ENCODE peak calls at places on chromosome 16, in eight cellular contexts. One of them, this sample, is unnamed. For H3K36me3 and H3K4me1, the result is how much of the 10 kb centered on the place peaks cover.

GRCh38 chr16:630024-630814 is 566 bp upstream of the WFIKKN1 start:
- DNase-seq in uterus: peak
- DNase-seq in Peyer's patch: no peak
- DNase-seq in CD8-positive, alpha-beta memory T cell: no peak
- DNase-seq in gastrocnemius medialis: no peak
- DNase-seq in naive thymus-derived CD4-positive, alpha-beta T cell: no peak
- DNase-seq in psoas muscle: peak
- DNase-seq in heart right ventricle: no peak
- DNase-seq in this sample: no peak

GRCh38 chr16:3494574-3494973 is 715 bp downstream of the C16orf90 start:
- DNase-seq in uterus: no peak
- DNase-seq in Peyer's patch: no peak
- DNase-seq in CD8-positive, alpha-beta memory T cell: no peak
- DNase-seq in gastrocnemius medialis: no peak
- DNase-seq in naive thymus-derived CD4-positive, alpha-beta T cell: no peak
- DNase-seq in psoas muscle: no peak
- DNase-seq in heart right ventricle: no peak
- DNase-seq in this sample: no peak

GRCh38 chr16:53546988-53547391 is 44.0 kb upstream of the AKTIP start:
- DNase-seq in uterus: no peak
- DNase-seq in Peyer's patch: no peak
- DNase-seq in CD8-positive, alpha-beta memory T cell: no peak
- DNase-seq in gastrocnemius medialis: no peak
- DNase-seq in naive thymus-derived CD4-positive, alpha-beta T cell: no peak
- DNase-seq in psoas muscle: no peak
- DNase-seq in heart right ventricle: no peak
- DNase-seq in this sample: no peak

GRCh38 chr16:64627288-64627687 is 494.6 kb downstream of the CDH11 start:
- DNase-seq in uterus: no peak
- DNase-seq in Peyer's patch: no peak
- DNase-seq in CD8-positive, alpha-beta memory T cell: no peak
- DNase-seq in gastrocnemius medialis: no peak
- DNase-seq in naive thymus-derived CD4-positive, alpha-beta T cell: no peak
- DNase-seq in psoas muscle: no peak
- DNase-seq in heart right ventricle: no peak
- DNase-seq in this sample: no peak

GRCh38 chr16:1678500-1679098 is 520 bp downstream of the JPT2 start:
- DNase-seq in uterus: peak
- DNase-seq in Peyer's patch: peak
- DNase-seq in CD8-positive, alpha-beta memory T cell: peak
- DNase-seq in gastrocnemius medialis: peak
- DNase-seq in naive thymus-derived CD4-positive, alpha-beta T cell: peak
- DNase-seq in psoas muscle: no peak
- DNase-seq in heart right ventricle: peak
- DNase-seq in this sample: peak

GRCh38 chr16:647173-647902 is 1.8 kb upstream of the WDR90 start:
- DNase-seq in uterus: no peak
- DNase-seq in Peyer's patch: peak
- DNase-seq in CD8-positive, alpha-beta memory T cell: no peak
- DNase-seq in gastrocnemius medialis: peak
- DNase-seq in naive thymus-derived CD4-positive, alpha-beta T cell: no peak
- DNase-seq in psoas muscle: no peak
- DNase-seq in heart right ventricle: no peak
- DNase-seq in this sample: peak

GRCh38 chr16:15440852-15441251 is 6.5 kb downstream of the BMERB1 start:
- DNase-seq in uterus: no peak
- DNase-seq in Peyer's patch: no peak
- DNase-seq in CD8-positive, alpha-beta memory T cell: no peak
- DNase-seq in gastrocnemius medialis: no peak
- DNase-seq in naive thymus-derived CD4-positive, alpha-beta T cell: no peak
- DNase-seq in psoas muscle: no peak
- DNase-seq in heart right ventricle: no peak
- DNase-seq in this sample: no peak

GRCh38 chr16:33877-34707 is 19.3 kb downstream of the POLR3K start:
- DNase-seq in uterus: no peak
- DNase-seq in Peyer's patch: no peak
- DNase-seq in CD8-positive, alpha-beta memory T cell: no peak
- DNase-seq in gastrocnemius medialis: no peak
- DNase-seq in naive thymus-derived CD4-positive, alpha-beta T cell: no peak
- DNase-seq in psoas muscle: no peak
- DNase-seq in heart right ventricle: no peak
- DNase-seq in this sample: no peak

GRCh38 chr16:78022347-78022746 is at the start of gene CLEC3A:
- DNase-seq in uterus: no peak
- DNase-seq in Peyer's patch: no peak
- DNase-seq in CD8-positive, alpha-beta memory T cell: no peak
- DNase-seq in gastrocnemius medialis: no peak
- DNase-seq in naive thymus-derived CD4-positive, alpha-beta T cell: no peak
- DNase-seq in psoas muscle: no peak
- DNase-seq in heart right ventricle: no peak
- DNase-seq in this sample: no peak

GRCh38 chr16:11361751-11362742 is 16.8 kb downstream of the RMI2 start:
- DNase-seq in uterus: no peak
- DNase-seq in Peyer's patch: no peak
- DNase-seq in CD8-positive, alpha-beta memory T cell: no peak
- DNase-seq in gastrocnemius medialis: no peak
- DNase-seq in naive thymus-derived CD4-positive, alpha-beta T cell: peak
- DNase-seq in psoas muscle: no peak
- DNase-seq in heart right ventricle: no peak
- DNase-seq in this sample: no peak

DNA sequence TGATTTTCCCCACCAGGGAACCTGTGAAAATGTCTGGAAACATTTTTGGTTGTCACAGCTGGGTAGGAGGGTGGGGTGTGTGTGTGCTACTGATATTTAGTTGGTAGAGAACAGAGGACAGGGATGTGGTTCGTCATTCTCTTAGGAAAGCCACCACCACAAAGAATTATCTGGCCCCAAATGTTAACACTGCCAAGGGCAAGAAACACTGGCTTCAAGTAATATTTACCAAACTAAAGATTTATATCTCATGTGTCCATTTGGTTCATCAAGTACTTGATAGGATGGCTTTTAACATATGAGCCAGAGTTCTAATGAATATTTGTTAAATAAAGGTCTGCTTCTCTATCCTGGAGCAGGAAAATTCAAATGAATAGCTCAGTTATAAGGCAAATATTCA is 19.5 kb downstream of the MPHOSPH6 start:
- DNase-seq in uterus: no peak
- DNase-seq in Peyer's patch: no peak
- DNase-seq in CD8-positive, alpha-beta memory T cell: no peak
- DNase-seq in gastrocnemius medialis: no peak
- DNase-seq in naive thymus-derived CD4-positive, alpha-beta T cell: no peak
- DNase-seq in psoas muscle: no peak
- DNase-seq in heart right ventricle: no peak
- DNase-seq in this sample: no peak
- H3K36me3 ChIP-seq in uterus: under half
- H3K36me3 ChIP-seq in Peyer's patch: under half
- H3K36me3 ChIP-seq in CD8-positive, alpha-beta memory T cell: under half
- H3K36me3 ChIP-seq in gastrocnemius medialis: under half
- H3K36me3 ChIP-seq in naive thymus-derived CD4-positive, alpha-beta T cell: under half
- H3K36me3 ChIP-seq in psoas muscle: under half
- H3K36me3 ChIP-seq in heart right ventricle: half or more
- H3K36me3 ChIP-seq in this sample: under half

DNA sequence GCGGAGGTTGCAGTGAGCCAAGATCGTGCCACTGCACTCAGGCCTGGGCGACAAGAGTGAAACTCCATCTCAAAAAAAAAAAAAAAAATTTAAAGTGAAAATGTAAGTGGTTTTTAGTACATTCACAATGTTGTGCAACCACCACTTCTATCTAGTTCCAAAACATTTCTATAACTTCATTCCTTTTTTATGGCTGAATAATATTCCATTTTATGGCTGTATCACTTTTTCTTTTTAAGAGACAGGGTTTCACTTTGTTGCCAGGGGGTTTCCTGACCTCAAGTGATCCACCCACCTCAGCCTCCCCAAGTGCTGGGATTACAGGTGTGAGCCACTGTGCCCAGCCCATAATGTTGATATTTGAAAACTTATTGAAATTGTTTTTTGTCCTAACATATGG is 11.7 kb upstream of the CMTM3 start:
- DNase-seq in uterus: no peak
- DNase-seq in Peyer's patch: no peak
- DNase-seq in CD8-positive, alpha-beta memory T cell: no peak
- DNase-seq in gastrocnemius medialis: no peak
- DNase-seq in naive thymus-derived CD4-positive, alpha-beta T cell: no peak
- DNase-seq in psoas muscle: no peak
- DNase-seq in heart right ventricle: no peak
- DNase-seq in this sample: no peak
- H3K27ac ChIP-seq in uterus: no peak
- H3K27ac ChIP-seq in Peyer's patch: no peak
- H3K27ac ChIP-seq in CD8-positive, alpha-beta memory T cell: no peak
- H3K27ac ChIP-seq in gastrocnemius medialis: no peak
- H3K27ac ChIP-seq in naive thymus-derived CD4-positive, alpha-beta T cell: no peak
- H3K27ac ChIP-seq in psoas muscle: no peak
- H3K27ac ChIP-seq in heart right ventricle: no peak
- H3K27ac ChIP-seq in this sample: no peak

GRCh38 chr16:31472559-31473203 is 729 bp downstream of the TGFB1I1 start:
- DNase-seq in uterus: peak
- DNase-seq in Peyer's patch: peak
- DNase-seq in CD8-positive, alpha-beta memory T cell: no peak
- DNase-seq in gastrocnemius medialis: peak
- DNase-seq in naive thymus-derived CD4-positive, alpha-beta T cell: peak
- DNase-seq in psoas muscle: peak
- DNase-seq in heart right ventricle: peak
- DNase-seq in this sample: peak
- H3K4me1 ChIP-seq in uterus: under half
- H3K4me1 ChIP-seq in Peyer's patch: under half
- H3K4me1 ChIP-seq in CD8-positive, alpha-beta memory T cell: under half
- H3K4me1 ChIP-seq in gastrocnemius medialis: under half
- H3K4me1 ChIP-seq in naive thymus-derived CD4-positive, alpha-beta T cell: under half
- H3K4me1 ChIP-seq in psoas muscle: under half
- H3K4me1 ChIP-seq in heart right ventricle: under half
- H3K4me1 ChIP-seq in this sample: under half

DNA sequence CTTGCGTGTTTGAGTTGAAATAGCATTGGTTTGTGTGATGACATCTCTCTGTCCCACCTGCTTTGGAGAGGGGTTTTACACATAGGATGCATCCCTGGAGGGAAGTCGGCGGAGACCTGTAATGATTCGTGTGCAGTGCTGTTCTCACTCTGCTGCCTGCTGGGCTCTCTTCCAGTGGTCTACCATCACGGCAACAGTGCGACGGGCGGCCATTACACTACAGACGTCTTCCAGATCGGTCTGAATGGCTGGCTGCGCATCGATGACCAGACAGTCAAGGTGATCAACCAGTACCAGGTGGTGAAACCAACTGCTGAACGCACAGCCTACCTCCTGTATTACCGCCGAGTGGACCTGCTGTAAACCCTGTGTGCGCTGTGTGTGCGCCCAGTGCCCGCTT is 41.1 kb upstream of the CRISPLD2 start:
- DNase-seq in uterus: no peak
- DNase-seq in Peyer's patch: no peak
- DNase-seq in CD8-positive, alpha-beta memory T cell: no peak
- DNase-seq in gastrocnemius medialis: no peak
- DNase-seq in naive thymus-derived CD4-positive, alpha-beta T cell: no peak
- DNase-seq in psoas muscle: no peak
- DNase-seq in heart right ventricle: no peak
- DNase-seq in this sample: no peak
- H3K36me3 ChIP-seq in uterus: under half
- H3K36me3 ChIP-seq in Peyer's patch: under half
- H3K36me3 ChIP-seq in CD8-positive, alpha-beta memory T cell: under half
- H3K36me3 ChIP-seq in gastrocnemius medialis: under half
- H3K36me3 ChIP-seq in naive thymus-derived CD4-positive, alpha-beta T cell: under half
- H3K36me3 ChIP-seq in psoas muscle: under half
- H3K36me3 ChIP-seq in heart right ventricle: half or more
- H3K36me3 ChIP-seq in this sample: under half

DNA sequence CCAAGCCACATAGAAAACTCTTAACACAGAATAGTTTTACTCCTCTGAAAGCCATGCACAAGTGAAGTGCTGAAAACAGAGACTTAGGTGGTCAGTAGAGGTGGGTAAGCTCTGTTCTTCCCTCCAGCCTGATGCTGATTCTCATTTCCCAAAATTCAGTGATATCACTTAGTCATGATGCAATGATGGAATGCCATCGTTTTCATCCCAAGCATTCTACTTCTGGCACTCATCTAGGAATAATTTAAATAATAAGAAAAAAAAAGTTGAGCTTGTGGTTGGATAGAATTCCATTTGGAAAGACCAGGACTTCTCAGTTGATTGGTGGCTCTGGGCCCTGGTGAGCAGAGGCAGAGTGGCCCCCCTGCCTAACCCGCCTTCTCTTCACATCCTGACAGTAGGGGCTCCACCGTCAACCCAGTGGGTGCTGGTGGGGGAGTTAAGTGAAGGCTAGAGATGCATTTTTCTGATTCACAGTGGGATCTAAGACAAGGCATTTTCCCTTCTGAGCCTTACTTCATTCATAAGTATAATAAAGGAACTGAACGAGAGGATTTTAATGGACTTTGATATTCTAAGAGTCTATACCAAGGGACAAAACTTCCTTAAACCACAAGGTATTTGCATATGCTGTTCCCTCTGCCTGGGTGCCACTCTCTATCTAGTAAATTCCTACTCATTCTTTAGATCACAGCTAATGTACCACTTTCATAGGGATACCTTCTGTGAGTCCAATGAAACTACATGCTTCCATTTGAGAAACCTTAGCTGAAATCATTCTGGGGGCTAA is 310.3 kb upstream of the DYNLRB2 start:
- DNase-seq in uterus: no peak
- DNase-seq in Peyer's patch: no peak
- DNase-seq in CD8-positive, alpha-beta memory T cell: no peak
- DNase-seq in gastrocnemius medialis: no peak
- DNase-seq in naive thymus-derived CD4-positive, alpha-beta T cell: no peak
- DNase-seq in psoas muscle: no peak
- DNase-seq in heart right ventricle: no peak
- DNase-seq in this sample: no peak
- H3K27ac ChIP-seq in uterus: no peak
- H3K27ac ChIP-seq in Peyer's patch: no peak
- H3K27ac ChIP-seq in CD8-positive, alpha-beta memory T cell: no peak
- H3K27ac ChIP-seq in gastrocnemius medialis: no peak
- H3K27ac ChIP-seq in naive thymus-derived CD4-positive, alpha-beta T cell: no peak
- H3K27ac ChIP-seq in psoas muscle: no peak
- H3K27ac ChIP-seq in heart right ventricle: no peak
- H3K27ac ChIP-seq in this sample: no peak

GRCh38 chr16:12613992-12614661 is 189.6 kb downstream of the CPPED1 start:
- DNase-seq in uterus: no peak
- DNase-seq in Peyer's patch: no peak
- DNase-seq in CD8-positive, alpha-beta memory T cell: no peak
- DNase-seq in gastrocnemius medialis: no peak
- DNase-seq in naive thymus-derived CD4-positive, alpha-beta T cell: no peak
- DNase-seq in psoas muscle: no peak
- DNase-seq in heart right ventricle: no peak
- DNase-seq in this sample: no peak
- H3K4me1 ChIP-seq in uterus: under half
- H3K4me1 ChIP-seq in Peyer's patch: under half
- H3K4me1 ChIP-seq in CD8-positive, alpha-beta memory T cell: under half
- H3K4me1 ChIP-seq in gastrocnemius medialis: under half
- H3K4me1 ChIP-seq in naive thymus-derived CD4-positive, alpha-beta T cell: under half
- H3K4me1 ChIP-seq in psoas muscle: under half
- H3K4me1 ChIP-seq in heart right ventricle: under half
- H3K4me1 ChIP-seq in this sample: under half

This sample was measured in pancreas.